ENCODE peak calls at places on chromosomes 1 and 21, in four cellular contexts. W is K562, B is IMR-90, I is GM12878. L is an unnamed sample.

GRCh38 chr1:221264848-221265247 is 385.6 kb downstream of the HLX start:
- DNase-seq in I (no peak), B (no peak), W (no peak), L (no peak)

GRCh38 chr1:164794310-164794709 is 235.3 kb downstream of the PBX1 start:
- DNase-seq in B (peak), W (no peak), I (no peak), L (peak)

GRCh38 chr1:173014145-173014544 is 36.6 kb downstream of the TNFSF18 start:
- DNase-seq in B (no peak), W (no peak), I (no peak), L (no peak)

GRCh38 chr1:114181356-114181755 is 27.7 kb upstream of the SYT6 start:
- DNase-seq in W (no peak), B (no peak), I (no peak), L (no peak)

GRCh38 chr1:248837045-248837793 is 805 bp upstream of the ZNF672 start:
- DNase-seq in W (no peak), B (no peak), I (no peak), L (no peak)

GRCh38 chr21:43302356-43302700 is 124.6 kb downstream of the SIK1 start:
- DNase-seq in W (no peak), I (no peak), B (no peak), L (no peak)

GRCh38 chr1:41480204-41481108 is 4.0 kb downstream of the EDN2 start:
- DNase-seq in I (no peak), B (no peak), W (no peak), L (no peak)

GRCh38 chr1:38009088-38009840 is 3.3 kb upstream of the UTP11 start:
- DNase-seq in B (peak), I (no peak), W (peak), L (peak)

GRCh38 chr21:43933680-43934079 is 68.7 kb downstream of the AGPAT3 start:
- DNase-seq in W (no peak), B (no peak), I (no peak), L (no peak)

GRCh38 chr1:78673120-78673519 is 23.5 kb downstream of the IFI44 start:
- DNase-seq in I (no peak), W (no peak), B (no peak), L (no peak)

GRCh38 chr21:46265736-46266525 is 19.5 kb downstream of the MCM3AP start:
- DNase-seq in W (no peak), B (no peak), I (no peak), L (no peak)

GRCh38 chr1:98355656-98356384 is 305.7 kb upstream of the SNX7 start:
- DNase-seq in I (no peak), B (peak), W (no peak), L (no peak)

GRCh38 chr1:24149854-24150227 is 6.9 kb upstream of the IL22RA1 start:
- DNase-seq in W (peak), B (peak), I (no peak), L (peak)

GRCh38 chr1:36151845-36152203 is 2.5 kb upstream of the TRAPPC3 start:
- DNase-seq in B (no peak), W (no peak), I (no peak), L (no peak)

GRCh38 chr1:65440322-65440864 is 19.9 kb downstream of the LEPR start:
- DNase-seq in W (no peak), B (no peak), I (no peak), L (no peak)

GRCh38 chr1:188128761-188129160 is 1300.0 kb downstream of the PLA2G4A start:
- DNase-seq in B (peak), W (no peak), I (no peak), L (peak)

GRCh38 chr1:33455537-33456301 is 16.7 kb upstream of the ZSCAN20 start:
- DNase-seq in I (no peak), W (peak), B (peak), L (peak)

GRCh38 chr1:31764307-31765040 is at the start of gene ADGRB2:
- DNase-seq in W (peak), B (no peak), I (no peak), L (peak)

GRCh38 chr1:53340660-53341520 is 13.0 kb upstream of the LRP8 start:
- DNase-seq in W (no peak), B (no peak), I (no peak), L (no peak)

GRCh38 chr1:245240648-245241165 is 85.9 kb downstream of the KIF26B start:
- DNase-seq in I (no peak), B (no peak), W (no peak), L (no peak)

GRCh38 chr1:176033879-176034278 is 173.2 kb downstream of the COP1 start:
- DNase-seq in I (no peak), W (no peak), B (peak), L (peak)

GRCh38 chr1:9691726-9692125 is 40.2 kb downstream of the PIK3CD start:
- DNase-seq in B (peak), I (no peak), W (no peak), L (no peak)

GRCh38 chr1:247211339-247211738 is 39.5 kb upstream of the ZNF124 start:
- DNase-seq in I (no peak), B (no peak), W (no peak), L (no peak)

GRCh38 chr21:42590431-42591131 is 62.8 kb upstream of the PDE9A start:
- DNase-seq in I (no peak), W (no peak), B (no peak), L (no peak)

GRCh38 chr1:162062542-162063015 is 6.9 kb upstream of the NOS1AP start:
- DNase-seq in I (no peak), W (no peak), B (peak), L (no peak)

GRCh38 chr1:221117548-221117951 is 238.3 kb downstream of the HLX start:
- DNase-seq in B (peak), I (no peak), W (no peak), L (no peak)

GRCh38 chr1:83900530-83900929 is 98.4 kb downstream of the TTLL7 start:
- DNase-seq in I (no peak), B (peak), W (no peak), L (no peak)

GRCh38 chr21:38766987-38767722 is 38.6 kb upstream of the ETS2 start:
- DNase-seq in W (no peak), I (peak), B (no peak), L (no peak)

GRCh38 chr1:84427520-84428188 is 29.4 kb downstream of the DNASE2B start:
- DNase-seq in B (peak), W (no peak), I (no peak), L (no peak)

GRCh38 chr1:17542696-17543095 is 3.2 kb downstream of the ARHGEF10L start:
- DNase-seq in I (no peak), B (no peak), W (no peak), L (no peak)

GRCh38 chr1:201348211-201348566 is 29.3 kb downstream of the TNNT2 start:
- DNase-seq in B (peak), W (peak), I (no peak), L (peak)

GRCh38 chr1:226615876-226616275 is 67.3 kb downstream of the STUM start:
- DNase-seq in I (no peak), B (no peak), W (no peak), L (no peak)

GRCh38 chr1:197915797-197916686 is 1.1 kb upstream of the LHX9 start:
- DNase-seq in W (peak), I (no peak), B (peak), L (peak)

GRCh38 chr1:153629343-153629665 is 1.1 kb downstream of the S100A1 start:
- DNase-seq in I (no peak), B (no peak), W (no peak), L (no peak)

GRCh38 chr1:90475623-90476022 is 241.5 kb downstream of the BARHL2 start:
- DNase-seq in B (peak), I (no peak), W (no peak), L (no peak)

GRCh38 chr1:67437961-67438360 is 7.8 kb upstream of the SERBP1 start:
- DNase-seq in B (no peak), W (no peak), I (no peak), L (no peak)

GRCh38 chr1:67436511-67437057 is 6.4 kb upstream of the SERBP1 start:
- DNase-seq in W (no peak), I (no peak), B (no peak), L (no peak)

GRCh38 chr1:67439277-67440029 is 9.3 kb upstream of the SERBP1 start:
- DNase-seq in W (no peak), B (no peak), I (no peak), L (no peak)

GRCh38 chr1:67441739-67442286 is 11.6 kb upstream of the SERBP1 start:
- DNase-seq in I (no peak), W (no peak), B (no peak), L (no peak)

DNA sequence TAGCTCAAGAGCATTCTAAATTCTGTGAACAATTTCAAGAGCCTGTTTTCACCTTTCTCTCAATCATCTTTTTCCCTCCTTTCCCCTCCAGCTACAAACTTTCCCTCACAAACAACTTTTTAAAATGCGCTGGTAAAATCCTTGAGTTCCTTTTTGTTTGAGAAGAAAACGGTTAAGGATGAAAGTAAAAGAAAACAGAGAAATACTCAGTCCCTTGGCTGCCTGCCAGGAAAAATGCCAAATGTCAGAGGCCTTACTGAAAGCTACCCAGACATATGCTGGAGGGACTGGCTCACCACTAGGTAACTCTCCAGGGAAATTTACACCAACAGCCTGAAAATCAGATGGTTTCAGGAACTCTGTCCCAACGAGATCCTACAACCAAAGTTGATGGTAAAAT is 11.0 kb upstream of the SERBP1 start:
- DNase-seq in B (peak), I (no peak), W (no peak), L (peak)
- TF ChIP-seq FOS in B (no peak), I (no peak), W (no peak), L (no peak)

GRCh38 chr1:56625823-56626222 is 19.3 kb upstream of the PRKAA2 start:
- DNase-seq in B (no peak), I (no peak), W (no peak), L (no peak)
- TF ChIP-seq POLR2A in B (no peak), I (no peak), W (no peak), L (no peak)

GRCh38 chr1:13573586-13573985 is 10.0 kb upstream of the PDPN start:
- DNase-seq in I (no peak), W (no peak), B (no peak), L (no peak)

DNA sequence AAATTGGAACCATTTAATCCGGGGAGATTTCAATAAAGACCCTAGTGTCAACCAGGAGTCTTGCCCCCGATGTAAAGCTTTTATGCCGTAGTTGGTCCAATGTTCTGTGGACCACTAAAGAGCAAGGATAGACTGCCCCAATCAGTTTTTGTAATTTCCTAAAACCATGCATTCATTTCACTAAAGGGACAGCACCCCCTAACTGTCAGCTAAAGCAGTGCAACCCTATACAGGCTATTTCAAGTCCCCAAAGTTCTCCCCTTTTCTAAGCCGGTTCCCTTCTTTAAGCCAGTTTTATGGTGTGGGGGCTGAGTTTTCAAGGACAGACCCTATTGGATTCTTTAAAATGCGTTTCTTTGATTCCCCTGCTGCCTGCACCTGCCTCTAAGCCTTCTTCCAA is 12.7 kb upstream of the PDPN start:
- DNase-seq in B (no peak), I (no peak), W (peak), L (no peak)
- TF ChIP-seq FOS in B (no peak), I (no peak), W (no peak), L (no peak)

GRCh38 chr1:8121261-8122159 is 95.4 kb upstream of the ERRFI1 start:
- DNase-seq in I (no peak), W (peak), B (peak), L (peak)
- TF ChIP-seq POLR2A in I (no peak), W (no peak), B (no peak), L (peak)

DNA sequence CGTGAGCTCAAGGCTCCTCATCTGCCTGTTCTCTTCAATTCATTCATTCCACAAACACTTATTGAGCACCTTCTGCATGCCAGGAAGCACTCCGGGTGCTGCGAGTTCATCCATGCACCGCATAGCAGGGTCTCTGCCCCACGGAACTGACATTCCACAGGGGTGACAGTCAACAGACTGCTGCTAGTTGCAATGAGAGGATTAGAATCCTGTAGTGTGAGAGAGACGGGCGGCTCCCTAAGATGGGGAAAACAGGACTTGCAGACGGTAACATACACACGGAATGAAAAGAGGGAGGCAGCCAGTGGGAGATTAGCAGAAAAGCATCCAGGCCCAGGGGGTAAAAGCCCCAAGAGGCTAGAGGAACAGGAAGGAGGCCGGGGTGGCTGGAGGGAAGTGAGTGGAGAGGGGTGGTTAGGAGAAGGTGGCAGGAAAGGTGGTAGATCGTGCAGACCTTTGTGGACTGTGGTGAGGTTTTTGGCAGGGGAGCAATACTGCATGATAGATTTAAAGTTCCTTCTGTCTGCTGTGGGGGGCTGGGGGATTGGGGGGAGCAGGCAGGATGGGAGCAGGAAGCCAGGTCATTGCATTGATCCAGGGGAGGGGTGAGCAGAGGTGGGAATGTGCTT is 6.6 kb downstream of the TNFRSF8 start:
- DNase-seq in B (no peak), W (no peak), I (no peak), L (no peak)
- TF ChIP-seq FOS in B (no peak), W (no peak), I (no peak), L (no peak)

GRCh38 chr1:156212833-156213643 is at the start of gene PMF1:
- DNase-seq in W (peak), B (peak), I (peak), L (peak)
- TF ChIP-seq POLR2A in W (peak), B (peak), I (peak), L (peak)

GRCh38 chr1:232662910-232663309 is 33.0 kb upstream of the SIPA1L2 start:
- DNase-seq in B (no peak), W (no peak), I (no peak), L (no peak)
- TF ChIP-seq FOS in B (no peak), W (no peak), I (no peak), L (no peak)

DNA sequence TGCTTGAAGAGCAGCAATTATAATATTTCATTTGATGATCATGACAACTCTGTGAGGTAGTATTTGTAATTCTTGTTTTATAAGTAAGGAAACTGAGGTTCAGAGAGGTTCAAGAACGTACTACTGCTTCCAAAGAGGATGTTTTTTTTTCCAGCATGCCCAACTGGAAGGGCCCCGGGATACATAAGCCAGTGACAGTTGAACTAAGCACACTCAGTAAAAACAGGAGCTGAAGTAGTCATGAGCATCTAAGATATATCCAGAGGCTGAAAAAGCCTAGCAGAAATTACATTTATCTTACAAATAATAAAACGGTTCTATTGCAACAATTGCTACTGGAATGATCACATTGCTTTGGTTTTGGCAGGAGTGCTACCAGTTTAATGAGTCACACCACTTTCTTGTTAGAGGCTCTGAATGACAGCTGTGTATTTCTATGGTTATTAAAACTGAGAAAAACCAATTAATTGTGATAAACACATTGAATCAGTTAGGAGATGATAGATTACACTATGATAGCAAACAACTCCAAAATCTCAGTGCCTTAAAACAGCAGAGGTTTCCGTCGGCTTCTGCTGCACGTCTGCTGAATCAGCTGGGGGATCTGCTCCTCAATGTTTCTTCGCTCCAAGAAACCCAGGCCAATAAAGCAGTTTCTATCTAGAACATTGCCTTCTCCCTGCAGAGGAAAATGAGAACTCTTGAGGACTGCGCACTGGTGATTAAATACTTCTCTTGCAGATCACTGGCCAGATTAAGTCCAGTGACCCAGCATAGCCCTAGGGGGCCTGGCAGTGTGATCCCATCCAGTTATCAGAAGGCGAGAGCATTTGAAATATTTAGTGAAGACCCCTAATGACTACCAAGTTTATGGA is 522.7 kb downstream of the PLPP3 start:
- DNase-seq in I (no peak), W (no peak), B (peak), L (peak)
- TF ChIP-seq POLR2A in I (no peak), W (no peak), B (no peak), L (no peak)

L was measured in endothelial cell of umbilical vein.